ENCODE peak calls at places on chromosomes 2 and 18, in ten cellular contexts. F, O, B, E, Y, U, Z, C, T and X are unnamed samples. For H3K36me3, the result is how much of the 10 kb centered on the place peaks cover.

GRCh38 chr2:71934595-71935263 is 212.9 kb downstream of the CYP26B1 start:
- DNase-seq in F (peak), O (peak), B (no peak), E (peak), Y (peak), U (no peak), Z (peak), C (no peak), T (peak), X (peak)

GRCh38 chr2:202687276-202687675 is 52.5 kb downstream of the FAM117B start:
- DNase-seq in F (no peak), O (no peak), B (no peak), E (no peak), Y (no peak), U (peak), Z (no peak), C (no peak), T (no peak), X (no peak)

GRCh38 chr2:140178224-140178623 is 1398.0 kb upstream of the NXPH2 start:
- DNase-seq in F (no peak), O (no peak), B (no peak), E (no peak), Y (no peak), U (no peak), Z (no peak), C (no peak), T (no peak), X (no peak)

GRCh38 chr2:64574871-64575270 is 50.7 kb downstream of the AFTPH start:
- DNase-seq in F (no peak), O (no peak), B (no peak), E (no peak), Y (no peak), U (no peak), Z (no peak), C (no peak), T (no peak), X (no peak)

GRCh38 chr18:61825386-61825785 is 67.4 kb downstream of the RNF152 start:
- DNase-seq in F (no peak), O (no peak), B (no peak), E (peak), Y (peak), U (peak), Z (no peak), C (no peak), T (peak), X (no peak)

GRCh38 chr2:150159300-150159699 is 328.2 kb downstream of the RND3 start:
- DNase-seq in F (no peak), O (no peak), B (no peak), E (no peak), Y (no peak), U (no peak), Z (no peak), C (no peak), T (no peak), X (no peak)

GRCh38 chr2:44038277-44038676 is 42.5 kb upstream of the LRPPRC start:
- DNase-seq in F (no peak), O (no peak), B (no peak), E (no peak), Y (no peak), U (no peak), Z (no peak), C (no peak), T (no peak), X (no peak)

GRCh38 chr2:239866350-239866749 is 158.8 kb downstream of the NDUFA10 start:
- DNase-seq in F (no peak), O (no peak), B (no peak), E (no peak), Y (no peak), U (no peak), Z (no peak), C (no peak), T (no peak), X (no peak)

GRCh38 chr2:28896906-28897305 is 2.4 kb downstream of the WDR43 start:
- DNase-seq in F (no peak), O (no peak), B (no peak), E (peak), Y (peak), U (peak), Z (no peak), C (no peak), T (peak), X (no peak)

GRCh38 chr2:219552382-219553167 is 8.7 kb downstream of the TMEM198 start:
- DNase-seq in F (peak), O (peak), B (peak), E (peak), Y (peak), U (peak), Z (peak), C (peak), T (peak), X (peak)

GRCh38 chr2:219549619-219550018 is 5.8 kb downstream of the TMEM198 start:
- DNase-seq in F (no peak), O (no peak), B (no peak), E (no peak), Y (no peak), U (no peak), Z (no peak), C (no peak), T (no peak), X (peak)

GRCh38 chr2:219553168-219553417 is 9.3 kb downstream of the TMEM198 start:
- DNase-seq in F (no peak), O (no peak), B (no peak), E (no peak), Y (no peak), U (no peak), Z (no peak), C (no peak), T (no peak), X (no peak)

GRCh38 chr2:219551863-219552381 is 8.1 kb downstream of the TMEM198 start:
- DNase-seq in F (peak), O (no peak), B (no peak), E (no peak), Y (no peak), U (no peak), Z (no peak), C (no peak), T (no peak), X (no peak)

GRCh38 chr2:219551412-219551811 is 7.6 kb downstream of the TMEM198 start:
- DNase-seq in F (no peak), O (peak), B (no peak), E (peak), Y (peak), U (peak), Z (no peak), C (no peak), T (peak), X (no peak)
- H3K4me3 ChIP-seq in F (no peak), O (peak), B (no peak), E (no peak), Y (peak), U (peak), Z (no peak), C (peak), T (no peak), X (no peak)

GRCh38 chr2:5727242-5727641 is 35.1 kb downstream of the SOX11 start:
- DNase-seq in F (no peak), O (no peak), B (no peak), E (no peak), Y (no peak), U (no peak), Z (no peak), C (no peak), T (no peak), X (no peak)

GRCh38 chr2:5734866-5735861 is 43.0 kb downstream of the SOX11 start:
- DNase-seq in F (no peak), O (no peak), B (no peak), E (no peak), Y (no peak), U (no peak), Z (no peak), C (no peak), T (no peak), X (no peak)

GRCh38 chr2:5725794-5726463 is 33.7 kb downstream of the SOX11 start:
- DNase-seq in F (no peak), O (no peak), B (no peak), E (peak), Y (no peak), U (peak), Z (no peak), C (no peak), T (peak), X (no peak)

GRCh38 chr2:5729426-5729825 is 37.2 kb downstream of the SOX11 start:
- DNase-seq in F (no peak), O (no peak), B (no peak), E (no peak), Y (no peak), U (no peak), Z (no peak), C (no peak), T (no peak), X (no peak)

DNA sequence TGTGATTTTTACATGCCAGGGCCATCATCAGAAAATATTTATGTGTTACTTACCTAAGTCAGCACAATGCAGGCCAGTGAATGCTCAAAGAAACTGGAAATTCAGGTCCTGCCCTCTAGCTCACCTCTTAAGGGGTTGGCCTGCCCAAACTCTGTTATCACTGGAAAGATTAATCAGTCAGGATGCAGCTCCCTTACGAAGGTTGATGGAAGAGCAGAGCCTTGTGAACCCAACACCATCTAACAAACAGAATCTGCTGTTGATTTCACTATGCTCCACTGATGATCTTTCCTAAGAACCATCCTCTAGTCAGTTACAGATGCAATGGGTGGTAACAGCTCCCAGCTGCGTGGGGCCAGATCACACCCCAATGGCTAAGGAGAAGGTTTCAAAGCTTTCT is 38.2 kb downstream of the SOX11 start:
- DNase-seq in F (no peak), O (no peak), B (no peak), E (no peak), Y (no peak), U (no peak), Z (no peak), C (no peak), T (peak), X (no peak)
- H3K36me3 ChIP-seq in F (under half), O (under half), B (under half), E (under half), Y (under half), U (under half), Z (under half), C (under half), T (under half), X (under half)

GRCh38 chr2:95271381-95271971 is 2.8 kb upstream of the PROM2 start:
- DNase-seq in F (peak), O (no peak), B (no peak), E (no peak), Y (no peak), U (no peak), Z (no peak), C (peak), T (no peak), X (peak)

GRCh38 chr2:95272299-95272751 is 1.9 kb upstream of the PROM2 start:
- DNase-seq in F (peak), O (no peak), B (no peak), E (no peak), Y (no peak), U (no peak), Z (no peak), C (peak), T (no peak), X (no peak)

GRCh38 chr2:95273911-95274290 is 348 bp upstream of the PROM2 start:
- DNase-seq in F (no peak), O (no peak), B (no peak), E (no peak), Y (no peak), U (no peak), Z (no peak), C (no peak), T (no peak), X (no peak)

GRCh38 chr2:95274291-95275150 is at the start of gene PROM2:
- DNase-seq in F (peak), O (no peak), B (no peak), E (no peak), Y (no peak), U (no peak), Z (no peak), C (peak), T (peak), X (no peak)

DNA sequence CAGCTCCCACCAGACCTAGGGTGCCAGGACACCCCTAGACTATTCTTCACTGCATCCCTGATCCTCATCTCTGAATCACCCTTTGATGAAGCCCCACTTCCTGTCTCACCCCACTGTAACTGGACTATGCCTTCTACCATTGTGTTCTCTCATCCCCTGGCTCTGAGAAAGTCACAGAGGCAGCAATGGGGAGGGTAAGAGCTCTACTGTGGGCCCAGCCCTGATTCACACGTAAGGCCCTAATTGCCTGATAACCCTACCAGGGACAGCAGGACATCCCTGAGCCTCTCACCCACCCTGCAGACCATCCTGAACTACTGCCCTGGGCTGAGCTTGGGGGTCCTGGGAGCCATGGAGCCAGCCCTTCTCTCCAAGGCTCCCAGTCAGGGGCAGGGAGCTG is 1.5 kb upstream of the PROM2 start:
- DNase-seq in F (peak), O (peak), B (no peak), E (no peak), Y (no peak), U (no peak), Z (no peak), C (no peak), T (no peak), X (peak)
- H3K27ac ChIP-seq in F (no peak), O (no peak), B (no peak), E (no peak), Y (no peak), U (no peak), Z (no peak), C (no peak), T (no peak), X (no peak)

GRCh38 chr2:96336873-96337272 is 1.3 kb downstream of the NCAPH start:
- DNase-seq in F (no peak), O (no peak), B (no peak), E (no peak), Y (no peak), U (no peak), Z (no peak), C (no peak), T (no peak), X (no peak)
- H3K4me3 ChIP-seq in F (no peak), O (no peak), B (no peak), E (no peak), Y (peak), U (no peak), Z (no peak), C (no peak), T (no peak), X (no peak)

GRCh38 chr2:175076272-175076671 is 71.1 kb upstream of the CHN1 start:
- DNase-seq in F (no peak), O (no peak), B (no peak), E (no peak), Y (no peak), U (no peak), Z (no peak), C (no peak), T (no peak), X (no peak)

GRCh38 chr2:175080479-175080878 is 75.3 kb upstream of the CHN1 start:
- DNase-seq in F (no peak), O (no peak), B (no peak), E (no peak), Y (no peak), U (no peak), Z (no peak), C (no peak), T (no peak), X (no peak)
- H3K36me3 ChIP-seq in F (under half), O (under half), B (half or more), E (under half), Y (under half), U (under half), Z (under half), C (under half), T (under half), X (under half)

DNA sequence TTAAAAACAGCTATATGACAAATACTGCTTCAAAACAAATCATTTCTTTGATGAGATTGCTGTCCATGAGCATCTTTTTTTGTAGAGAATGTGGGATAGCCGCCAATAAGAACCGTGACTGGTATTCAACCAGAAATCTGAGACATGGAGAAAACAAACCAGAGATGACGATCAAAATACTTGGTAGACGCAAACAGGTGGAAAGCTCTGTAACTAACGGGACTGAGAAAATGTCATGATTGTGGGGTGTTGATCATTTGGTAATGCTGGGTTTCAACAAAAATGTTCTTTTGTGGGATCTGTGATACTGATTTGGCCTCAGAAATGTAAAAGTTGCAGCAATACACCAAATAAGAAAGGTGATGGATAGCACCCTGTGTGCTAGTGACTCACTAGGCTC is 364.8 kb downstream of the NYAP2 start:
- DNase-seq in F (no peak), O (no peak), B (no peak), E (peak), Y (no peak), U (no peak), Z (no peak), C (no peak), T (no peak), X (no peak)
- H3K27ac ChIP-seq in F (no peak), O (peak), B (no peak), E (no peak), Y (no peak), U (no peak), Z (no peak), C (no peak), T (no peak), X (no peak)